ENCODE peak calls at places on chromosomes 3 and 15, in four cellular contexts. J is cardiac muscle cell, F is breast epithelium, C is adrenal gland. G is an unnamed sample.
A peak's percentile ranks its signal among the peaks of the same experiment; 100 is the strongest.

GRCh38 chr3:195805181-195805580 is 6.5 kb downstream of the MUC4 start:
- DNase-seq in F (peak; percentile 24), J (no peak), C (no peak), G (no peak)

GRCh38 chr3:81242871-81243270 is 518.6 kb downstream of the GBE1 start:
- DNase-seq in J (peak; percentile 31), F (no peak), C (no peak), G (no peak)

GRCh38 chr3:46022909-46023785 is 4.1 kb downstream of the XCR1 start:
- DNase-seq in C (no peak), F (no peak), J (no peak), G (no peak)

GRCh38 chr3:32952369-32953067 is 1.1 kb downstream of the CCR4 start:
- DNase-seq in F (no peak), C (no peak), J (no peak), G (no peak)

GRCh38 chr15:29919380-29919881 is 97.2 kb upstream of the TJP1 start:
- DNase-seq in J (no peak), F (no peak), C (no peak), G (no peak)

GRCh38 chr15:51348688-51349087 is 7.2 kb downstream of the GLDN start:
- DNase-seq in C (no peak), J (no peak), F (no peak), G (no peak)

GRCh38 chr3:50608278-50608677 is 3.3 kb downstream of the CISH start:
- DNase-seq in C (no peak), F (no peak), J (no peak), G (no peak)

GRCh38 chr3:61442696-61443095 is 118.7 kb upstream of the PTPRG start:
- DNase-seq in J (peak; percentile 54), C (no peak), F (no peak), G (no peak)

GRCh38 chr3:141280086-141280485 is 48.5 kb downstream of the PXYLP1 start:
- DNase-seq in C (peak; percentile 33), J (no peak), F (no peak), G (no peak)

GRCh38 chr15:62219799-62220198 is 54.7 kb upstream of the C2CD4B start:
- DNase-seq in J (no peak), F (no peak), C (no peak), G (no peak)

GRCh38 chr3:25420168-25420567 is 7.9 kb upstream of the RARB start:
- DNase-seq in C (no peak), J (no peak), F (no peak), G (no peak)

DNA sequence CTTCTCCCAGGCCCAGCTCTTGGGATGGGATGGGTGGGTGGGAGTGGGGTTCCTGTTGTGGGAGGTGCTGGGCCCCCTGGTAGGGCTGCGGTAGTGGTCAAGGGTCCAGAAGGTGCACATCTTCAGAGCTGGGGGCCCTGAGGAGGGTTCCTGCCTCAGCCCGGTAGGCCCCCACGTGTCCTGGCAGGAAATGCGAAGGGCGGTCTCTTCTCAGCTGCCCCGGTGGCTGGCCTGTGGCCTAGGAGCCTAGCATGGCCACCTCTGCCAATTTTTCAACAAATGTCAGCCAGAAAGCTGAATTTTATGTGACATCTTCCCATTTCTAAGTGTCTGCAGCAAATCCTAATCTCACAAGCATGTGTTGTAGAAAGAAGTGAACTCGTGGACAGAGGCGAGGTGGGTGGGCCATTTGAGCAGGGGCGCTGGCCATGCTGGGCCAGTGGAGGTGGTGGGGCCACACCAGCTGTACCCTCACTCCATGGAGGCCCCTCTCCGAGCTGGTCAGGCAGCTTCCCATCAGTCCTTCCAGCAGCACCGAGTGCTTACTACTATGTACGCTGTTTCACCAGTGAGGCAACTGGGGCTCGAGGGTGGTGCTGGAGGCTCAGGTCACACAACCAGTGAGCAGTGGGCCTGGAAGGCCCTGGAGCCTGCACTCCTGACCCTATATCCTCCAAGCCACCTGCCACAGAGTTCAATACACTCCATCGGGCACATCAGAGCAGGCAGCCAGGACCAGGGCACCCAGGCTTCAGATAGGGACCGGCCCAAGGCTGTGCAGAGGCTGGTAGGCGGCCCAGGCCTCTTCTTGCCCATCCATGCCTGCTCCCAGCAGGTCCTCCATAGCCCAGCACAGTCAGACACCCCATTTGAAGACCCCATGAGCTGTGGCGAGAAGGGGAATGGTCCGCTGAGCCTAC is 23.2 kb downstream of the FBLN2 start:
- DNase-seq in C (no peak), J (no peak), F (no peak), G (peak; percentile 44)
- H3K4me3 ChIP-seq in C (no peak overlapping the region), J (no peak overlapping the region), F (no peak overlapping the region), G (no peak overlapping the region)

GRCh38 chr15:70854669-70854976 is 666 bp upstream of the LARP6 start:
- DNase-seq in F (no peak), J (peak; percentile 46), C (peak; percentile 51), G (no peak)

GRCh38 chr15:70853855-70854668 is at the start of gene LARP6:
- DNase-seq in C (peak; percentile 60), F (peak; percentile 56), J (peak; percentile 62), G (no peak)

GRCh38 chr15:70853270-70853854 is 595 bp downstream of the LARP6 start:
- DNase-seq in C (peak; percentile 52), J (peak; percentile 70), F (no peak), G (no peak)

GRCh38 chr15:70852501-70853269 is 1.3 kb downstream of the LARP6 start:
- DNase-seq in J (peak; percentile 34), F (no peak), C (peak; percentile 52), G (no peak)

DNA sequence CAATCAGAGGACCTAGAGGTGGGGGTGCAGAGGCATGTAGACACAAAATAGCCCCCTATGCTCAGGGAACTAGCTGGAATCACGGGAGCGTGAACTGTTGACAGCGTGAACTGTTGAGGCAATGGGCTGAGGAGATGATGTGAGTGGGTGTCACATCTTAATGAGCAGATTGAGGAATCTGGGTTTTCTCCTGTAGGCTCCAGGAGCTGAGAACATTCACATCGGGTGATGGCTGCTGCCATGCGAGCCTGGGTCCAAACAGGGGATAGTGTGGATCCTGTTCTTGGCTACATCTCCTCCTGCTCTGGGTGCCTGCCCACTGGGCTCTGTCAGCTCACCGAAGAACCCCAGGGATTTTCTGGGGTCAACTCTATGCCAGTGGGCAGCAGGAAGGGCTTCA is 2.1 kb downstream of the LARP6 start:
- DNase-seq in C (peak; percentile 43), F (no peak), J (no peak), G (no peak)
- H3K27me3 ChIP-seq in C (no peaks in the 10 kb centered on the region), F (no peaks in the 10 kb centered on the region), J (no peaks in the 10 kb centered on the region), G (no peaks in the 10 kb centered on the region)

GRCh38 chr3:123622766-123623165 is 37.9 kb upstream of the HACD2 start:
- DNase-seq in C (no peak), F (no peak), J (no peak), G (no peak)
- H3K36me3 ChIP-seq in C (no peaks in the 10 kb centered on the region), F (no peaks in the 10 kb centered on the region), J (no peaks in the 10 kb centered on the region), G (peaks cover 4% of the 10 kb centered on the region)

GRCh38 chr3:147393261-147393964 is 12.9 kb downstream of the ZIC4 start:
- DNase-seq in J (no peak), F (no peak), C (no peak), G (no peak)
- H3K4me3 ChIP-seq in J (peak overlapping the region; percentile 32), F (peak overlapping the region; percentile 38), C (no peak overlapping the region), G (no peak overlapping the region)

DNA sequence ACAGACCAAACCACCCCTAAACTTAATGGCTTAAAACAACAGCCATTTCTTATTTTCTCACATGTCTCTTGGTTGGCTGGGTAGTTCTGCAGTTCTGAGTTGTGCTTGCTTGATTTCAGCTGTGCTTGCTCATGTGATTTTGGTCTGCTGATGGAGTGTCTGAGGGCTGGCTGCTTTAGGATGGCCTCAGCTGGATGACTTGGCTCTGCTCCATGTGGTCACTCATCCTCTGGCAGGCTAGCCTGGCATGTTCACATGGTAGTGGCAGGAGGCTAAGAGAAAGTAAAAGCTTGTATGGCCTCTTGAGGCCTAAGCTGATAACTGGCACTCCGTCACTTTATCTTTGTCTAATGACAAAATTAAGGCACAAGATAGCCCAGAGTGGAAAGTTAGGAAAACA is 4.1 kb downstream of the SV2B start:
- DNase-seq in C (no peak), J (no peak), F (no peak), G (no peak)
- H3K27me3 ChIP-seq in C (peaks cover 22% of the 10 kb centered on the region), J (peaks cover 63% of the 10 kb centered on the region), F (peaks cover 36% of the 10 kb centered on the region), G (peaks cover 44% of the 10 kb centered on the region)

DNA sequence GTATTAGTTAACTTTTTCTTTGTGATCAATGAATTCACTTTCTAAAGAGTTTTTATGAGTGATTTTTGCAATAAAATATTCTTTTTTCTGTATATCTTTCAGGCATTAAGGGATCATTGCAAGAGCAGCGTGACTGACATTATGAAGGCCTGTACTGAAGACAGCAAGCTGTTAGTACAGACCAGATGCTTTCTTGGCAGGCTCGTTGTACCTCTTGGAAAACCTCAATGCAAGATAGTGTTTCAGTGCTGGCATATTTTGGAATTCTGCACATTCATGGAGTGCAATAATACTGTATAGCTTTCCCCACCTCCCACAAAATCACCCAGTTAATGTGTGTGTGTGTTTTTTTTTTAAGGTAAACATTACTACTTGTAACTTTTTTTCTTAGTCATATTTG is 24.4 kb downstream of the SELENOT start:
- DNase-seq in C (no peak), J (peak; percentile 81), F (no peak), G (no peak)
- H3K36me3 ChIP-seq in C (no peaks in the 10 kb centered on the region), J (peaks cover 35% of the 10 kb centered on the region), F (no peaks in the 10 kb centered on the region), G (peaks cover 63% of the 10 kb centered on the region)

GRCh38 chr3:169149349-169149890 is 514.1 kb downstream of the MECOM start:
- DNase-seq in J (peak; percentile 94), C (peak; percentile 88), F (peak; percentile 78), G (peak; percentile 80)

GRCh38 chr3:169146866-169147245 is 516.7 kb downstream of the MECOM start:
- DNase-seq in C (no peak), J (no peak), F (no peak), G (no peak)

GRCh38 chr3:169147246-169148008 is 516.1 kb downstream of the MECOM start:
- DNase-seq in C (no peak), F (no peak), J (peak; percentile 86), G (peak; percentile 64)

GRCh38 chr3:169150343-169150742 is 513.2 kb downstream of the MECOM start:
- DNase-seq in F (no peak), C (no peak), J (no peak), G (no peak)

GRCh38 chr3:169148448-169149348 is 514.8 kb downstream of the MECOM start:
- DNase-seq in J (peak; percentile 56), F (no peak), C (no peak), G (no peak)
- H3K4me3 ChIP-seq in J (peak overlapping the region; percentile 19), F (peak overlapping the region; percentile 19), C (no peak overlapping the region), G (peak overlapping the region; percentile 30)

DNA sequence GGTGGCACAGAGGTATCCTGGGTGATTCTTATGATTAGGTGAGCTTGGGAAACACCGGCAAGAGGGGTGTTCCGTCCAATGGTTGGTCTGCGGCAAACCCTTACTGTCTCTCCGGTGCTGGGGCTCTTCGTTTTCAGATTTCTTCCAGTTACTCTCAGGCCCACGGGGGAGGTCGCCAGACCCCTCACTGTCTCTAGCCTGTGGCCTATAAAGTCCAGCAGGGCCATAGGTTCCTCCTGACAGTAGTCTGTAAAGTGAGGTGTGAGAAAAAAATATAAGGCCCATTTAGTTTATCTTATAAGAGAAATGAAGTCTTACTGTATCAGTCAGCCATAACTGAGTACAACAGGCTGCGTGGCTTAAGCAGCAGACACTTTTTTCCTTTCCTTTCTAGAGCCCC is 1.4 kb downstream of the ESYT3 start:
- DNase-seq in J (no peak), F (no peak), C (no peak), G (no peak)
- H3K27me3 ChIP-seq in J (peaks cover 59% of the 10 kb centered on the region), F (peaks cover 12% of the 10 kb centered on the region), C (peaks cover 28% of the 10 kb centered on the region), G (peaks cover 18% of the 10 kb centered on the region)

G was measured in RWPE2.